ENCODE peak calls at places on chromosomes 11 and 22, in six cellular contexts. F is HepG2, M is A549, X is K562, T is upper lobe of left lung, G is GM12878. K is an unnamed sample.

GRCh38 chr11:11864332-11864731 is 22.6 kb downstream of the USP47 start:
- ATAC-seq in T (no peak), F (no peak), M (no peak), G (peak; percentile 83), X (peak; percentile 9), K (no peak)

GRCh38 chr22:42202669-42203068 is 67.8 kb downstream of the TCF20 start:
- ATAC-seq in G (no peak), M (no peak), T (no peak), F (no peak), X (no peak), K (no peak)

GRCh38 chr11:34161812-34162506 is 56.5 kb downstream of the NAT10 start:
- ATAC-seq in T (no peak), X (peak; percentile 67), F (peak; percentile 5), G (peak; percentile 77), M (no peak), K (no peak)

GRCh38 chr22:30044369-30044768 is 35.9 kb upstream of the HORMAD2 start:
- ATAC-seq in T (peak; percentile 84), G (no peak), X (no peak), M (no peak), F (no peak), K (peak; percentile 59)

GRCh38 chr22:17379939-17380710 is 10.9 kb downstream of the CECR2 start:
- ATAC-seq in X (no peak), G (no peak), M (no peak), T (no peak), F (no peak), K (no peak)

GRCh38 chr22:48551061-48551460 is 1276.6 kb downstream of the BRD1 start:
- ATAC-seq in G (no peak), X (no peak), M (no peak), F (no peak), T (no peak), K (no peak)

GRCh38 chr22:30310881-30311771 is 15.6 kb downstream of the TBC1D10A start:
- ATAC-seq in F (peak; percentile 51), M (peak; percentile 23), T (peak; percentile 71), X (no peak), G (no peak), K (peak; percentile 89)

GRCh38 chr11:111408789-111409727 is 30.0 kb upstream of the POU2AF1 start:
- ATAC-seq in G (peak; percentile 69), X (no peak), T (no peak), F (no peak), M (no peak), K (no peak)

GRCh38 chr11:36222755-36223635 is 66.2 kb downstream of the COMMD9 start:
- ATAC-seq in G (no peak), T (peak; percentile 56), M (no peak), F (no peak), X (no peak), K (peak; percentile 60)

GRCh38 chr11:37532271-37532670 is 934.2 kb upstream of the RAG2 start:
- ATAC-seq in F (no peak), G (no peak), M (no peak), T (no peak), X (no peak), K (no peak)

GRCh38 chr11:111932605-111932938 is 4.6 kb upstream of the DIXDC1 start:
- ATAC-seq in G (no peak), T (no peak), F (no peak), M (no peak), X (no peak), K (no peak)

GRCh38 chr11:57711414-57712255 is at the start of gene MED19:
- ATAC-seq in T (peak; percentile 73), M (peak; percentile 81), X (peak; percentile 79), F (peak; percentile 85), G (peak; percentile 70), K (peak; percentile 52)

GRCh38 chr22:30212996-30213441 is 33.5 kb downstream of the LIF start:
- ATAC-seq in F (no peak), T (peak; percentile 71), M (peak; percentile 61), X (no peak), G (no peak), K (no peak)

GRCh38 chr11:76772100-76772782 is 10.9 kb upstream of the TSKU start:
- ATAC-seq in X (no peak), M (peak; percentile 4), T (peak; percentile 28), F (no peak), G (no peak), K (peak; percentile 51)

GRCh38 chr11:36340909-36341308 is 44.8 kb downstream of the PRR5L start:
- ATAC-seq in X (no peak), M (no peak), T (no peak), F (no peak), G (no peak), K (no peak)

GRCh38 chr11:114152785-114153184 is 93.3 kb downstream of the ZBTB16 start:
- ATAC-seq in X (no peak), M (no peak), T (no peak), G (no peak), F (no peak), K (no peak)

GRCh38 chr11:114155116-114155515 is 95.6 kb downstream of the ZBTB16 start:
- ATAC-seq in F (no peak), G (no peak), X (no peak), M (no peak), T (no peak), K (no peak)

GRCh38 chr11:114156131-114156581 is 96.6 kb downstream of the ZBTB16 start:
- ATAC-seq in M (no peak), T (no peak), X (no peak), G (no peak), F (no peak), K (no peak)

GRCh38 chr11:114153224-114153623 is 93.7 kb downstream of the ZBTB16 start:
- ATAC-seq in G (no peak), T (no peak), X (no peak), F (no peak), M (no peak), K (no peak)

DNA sequence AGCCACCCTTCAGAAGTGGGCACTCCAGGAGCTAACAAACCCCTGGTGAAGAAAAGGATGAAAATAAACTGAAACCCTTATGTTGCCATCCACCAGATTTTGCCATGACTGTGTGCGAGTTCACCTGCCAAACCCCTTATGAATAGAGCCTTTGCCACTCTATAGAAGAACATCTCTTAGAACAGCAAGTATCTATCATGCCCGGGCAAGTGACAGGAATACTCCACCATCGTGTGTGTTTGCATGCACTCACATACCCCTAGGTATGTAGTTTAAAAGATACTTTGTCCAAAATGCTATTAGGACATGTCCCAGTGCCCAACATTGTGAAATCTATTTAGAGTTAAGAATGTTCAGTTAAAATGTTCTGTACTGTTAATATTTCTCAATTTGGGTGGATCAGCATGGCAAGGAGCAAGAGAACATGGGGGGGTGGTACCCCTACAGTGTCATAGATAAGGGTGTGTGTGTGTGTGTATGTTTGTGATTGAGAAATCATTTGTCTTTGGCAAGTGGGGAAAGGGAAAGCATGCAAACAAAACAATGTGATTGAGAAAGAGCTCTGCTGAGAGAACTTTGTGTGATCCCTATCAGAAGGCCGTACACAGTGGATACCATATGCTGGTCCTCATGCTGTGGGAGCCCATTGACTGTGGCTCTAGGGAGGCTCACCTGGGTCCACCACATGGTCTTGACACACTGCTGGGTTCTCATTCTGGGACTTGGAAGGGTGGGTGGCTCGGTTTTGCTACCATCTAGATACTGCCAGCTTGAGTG is 94.9 kb downstream of the ZBTB16 start:
- ATAC-seq in T (peak; percentile 87), F (peak; percentile 78), G (no peak), X (no peak), M (no peak), K (peak; percentile 91)
- H3K4me1 ChIP-seq in T (peaks cover 100% of the 10 kb centered on the region), F (peaks cover 11% of the 10 kb centered on the region), G (no peaks in the 10 kb centered on the region), X (peaks cover 29% of the 10 kb centered on the region), M (peaks cover 2% of the 10 kb centered on the region), K (peaks cover 87% of the 10 kb centered on the region)

GRCh38 chr11:62242021-62242420 is at the start of gene SCGB1D2:
- ATAC-seq in T (no peak), F (peak; percentile 77), M (peak; percentile 44), X (no peak), G (no peak), K (peak; percentile 25)
- TF ChIP-seq EP300 in T (no peak), F (no peak), M (no peak), X (no peak), G (no peak), K (no peak)

DNA sequence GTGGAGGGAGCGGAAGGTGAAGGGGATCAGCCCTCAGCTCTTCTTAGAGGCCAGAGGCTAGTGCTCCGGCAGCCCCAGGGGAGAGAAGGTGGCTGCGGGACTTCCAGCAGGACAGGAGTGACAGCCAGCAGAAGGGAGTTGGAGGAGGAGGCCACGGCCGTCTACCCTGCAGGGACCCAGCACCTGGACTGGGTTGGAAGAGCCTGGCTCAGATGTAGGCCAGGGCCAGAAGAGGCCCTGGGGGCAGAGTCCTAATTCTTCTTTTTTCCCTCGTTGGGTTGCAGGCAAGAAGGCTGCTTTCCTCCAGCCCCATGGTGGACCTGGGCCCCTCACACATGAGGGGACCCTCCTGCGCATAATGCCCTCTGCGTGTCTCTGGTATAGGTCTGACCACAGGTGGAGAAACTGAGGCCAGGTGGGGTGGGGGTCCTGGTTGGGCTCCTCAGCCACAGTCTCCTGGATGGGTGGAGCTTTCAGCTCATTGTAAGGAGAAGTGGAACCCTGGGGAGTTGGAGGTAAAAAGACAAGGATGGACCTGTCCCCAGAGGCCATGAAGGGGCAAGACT is 2.3 kb upstream of the MCAM start:
- ATAC-seq in T (no peak), G (no peak), X (peak; percentile 5), F (peak; percentile 16), M (no peak), K (no peak)
- H3K4me1 ChIP-seq in T (peaks cover 58% of the 10 kb centered on the region), G (peaks cover 48% of the 10 kb centered on the region), X (peaks cover 50% of the 10 kb centered on the region), F (peaks cover 81% of the 10 kb centered on the region), M (peaks cover 43% of the 10 kb centered on the region), K (peaks cover 12% of the 10 kb centered on the region)

DNA sequence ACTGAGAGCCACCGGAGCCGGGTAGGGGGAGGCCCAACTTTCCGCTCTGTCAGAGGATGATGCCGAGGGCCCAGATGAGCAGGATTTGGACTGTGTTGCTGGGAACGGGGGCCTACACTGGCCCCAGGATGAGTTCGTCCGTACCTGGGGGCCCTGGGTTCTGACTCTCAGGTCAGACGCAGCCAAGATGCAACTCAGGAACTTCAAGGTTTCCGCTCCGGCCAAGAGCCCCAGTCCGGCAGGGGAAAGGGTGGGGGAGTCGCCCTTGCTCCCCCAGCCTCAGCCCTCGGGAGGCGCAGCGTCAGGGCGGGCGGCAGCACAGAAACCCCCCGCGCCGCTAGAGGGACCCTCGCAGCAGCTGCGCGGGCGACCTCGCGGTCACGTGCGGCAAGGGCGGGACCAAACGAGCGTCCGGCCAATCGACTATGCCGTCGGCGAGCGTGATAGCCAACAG is 241 bp upstream of the ARL2 start:
- ATAC-seq in X (peak; percentile 86), M (peak; percentile 92), F (peak; percentile 88), G (peak; percentile 89), T (peak; percentile 95), K (peak; percentile 93)
- TF ChIP-seq EP300 in X (no peak), M (no peak), F (no peak), G (no peak), T (no peak), K (no peak)

K was measured in gastroesophageal sphincter.